ENCODE peak calls at places on chromosomes 7 and 10, in seven cellular contexts. X is naive B cell; V is left ventricle myocardium superior; O is activated CD8-positive, alpha-beta T cell treated with anti-CD3 and anti-CD28 coated beads, Interleukin-2, amount 10 ng/mL, durations not matched to agents 7 days and 5 days; H is aorta; N is activated naive CD4-positive, alpha-beta T cell treated with anti-CD3 and anti-CD28 coated beads, Interleukin-2, amount 50 U/mL, for 72 hours; F is esophagus mucosa. T is an unnamed sample.

GRCh38 chr10:59578013-59578412 is 131.6 kb downstream of the SLC16A9 start:
- ATAC-seq in X (no peak), V (no peak), O (no peak), H (no peak), N (no peak), F (no peak), T (no peak)

GRCh38 chr10:133235891-133236321 is 1.7 kb upstream of the VENTX start:
- ATAC-seq in X (peak; percentile 37), V (peak; percentile 44), O (no peak), H (no peak), N (no peak), F (no peak), T (no peak)

GRCh38 chr10:27485368-27485767 is 18.7 kb upstream of the RAB18 start:
- ATAC-seq in X (no peak), V (no peak), O (no peak), H (no peak), N (no peak), F (no peak), T (no peak)

GRCh38 chr7:113289140-113289740 is 170.9 kb upstream of the SMIM30 start:
- ATAC-seq in X (no peak), V (peak; percentile 74), O (no peak), H (no peak), N (no peak), F (peak; percentile 52), T (no peak)

GRCh38 chr7:38424750-38425463 is 151.5 kb upstream of the TARP start:
- ATAC-seq in X (no peak), V (no peak), O (peak; percentile 33), H (no peak), N (peak; percentile 79), F (no peak), T (peak; percentile 20)

GRCh38 chr7:16652888-16653287 is 6.9 kb downstream of the BZW2 start:
- ATAC-seq in X (no peak), V (no peak), O (peak; percentile 21), H (no peak), N (no peak), F (peak; percentile 95), T (no peak)

GRCh38 chr7:11266101-11266500 is 292.4 kb downstream of the PHF14 start:
- ATAC-seq in X (no peak), V (no peak), O (no peak), H (no peak), N (no peak), F (no peak), T (no peak)

GRCh38 chr10:91843083-91843482 is 44.9 kb downstream of the TNKS2 start:
- ATAC-seq in X (no peak), V (no peak), O (no peak), H (no peak), N (no peak), F (no peak), T (no peak)

GRCh38 chr7:81150951-81151361 is 232.1 kb upstream of the SEMA3C start:
- ATAC-seq in X (no peak), V (peak; percentile 99), O (no peak), H (no peak), N (no peak), F (no peak), T (no peak)

GRCh38 chr7:46549892-46550639 is 629.0 kb upstream of the IGFBP3 start:
- ATAC-seq in X (no peak), V (no peak), O (no peak), H (no peak), N (no peak), F (peak; percentile 44), T (no peak)

GRCh38 chr10:78109210-78109609 is 75.5 kb downstream of the RPS24 start:
- ATAC-seq in X (no peak), V (no peak), O (no peak), H (no peak), N (no peak), F (no peak), T (no peak)

GRCh38 chr7:16648551-16648950 is 2.6 kb downstream of the BZW2 start:
- ATAC-seq in X (no peak), V (no peak), O (no peak), H (no peak), N (no peak), F (no peak), T (no peak)

GRCh38 chr7:158322616-158323530 is 264.8 kb downstream of the PTPRN2 start:
- ATAC-seq in X (no peak), V (no peak), O (no peak), H (no peak), N (no peak), F (no peak), T (no peak)

GRCh38 chr7:50711271-50712175 is 71.2 kb downstream of the GRB10 start:
- ATAC-seq in X (no peak), V (peak; percentile 59), O (no peak), H (no peak), N (no peak), F (no peak), T (no peak)

GRCh38 chr7:112708236-112708635 is 82.0 kb downstream of the TMEM168 start:
- ATAC-seq in X (no peak), V (no peak), O (no peak), H (no peak), N (no peak), F (no peak), T (no peak)

GRCh38 chr7:74051629-74052410 is 23.8 kb downstream of the ELN start:
- ATAC-seq in X (no peak), V (no peak), O (peak; percentile 27), H (no peak), N (no peak), F (peak; percentile 52), T (no peak)

GRCh38 chr7:155282671-155283070 is 15.0 kb upstream of the INSIG1 start:
- ATAC-seq in X (peak; percentile 61), V (no peak), O (no peak), H (no peak), N (no peak), F (peak; percentile 14), T (no peak)

GRCh38 chr7:128379900-128380806 is 18.7 kb upstream of the PRRT4 start:
- ATAC-seq in X (no peak), V (no peak), O (no peak), H (no peak), N (no peak), F (no peak), T (no peak)

GRCh38 chr7:138837627-138838026 is 39.6 kb upstream of the ATP6V0A4 start:
- ATAC-seq in X (no peak), V (peak; percentile 43), O (no peak), H (no peak), N (no peak), F (no peak), T (no peak)

GRCh38 chr7:139456511-139456910 is 27.0 kb downstream of the KLRG2 start:
- ATAC-seq in X (no peak), V (no peak), O (no peak), H (no peak), N (no peak), F (no peak), T (no peak)

GRCh38 chr10:110430369-110431273 is 67.1 kb upstream of the DUSP5 start:
- ATAC-seq in X (no peak), V (no peak), O (no peak), H (no peak), N (no peak), F (peak; percentile 67), T (no peak)

GRCh38 chr7:11237742-11238141 is 264.1 kb downstream of the PHF14 start:
- ATAC-seq in X (no peak), V (no peak), O (no peak), H (no peak), N (no peak), F (peak; percentile 58), T (no peak)

GRCh38 chr7:29564455-29565185 is 985 bp downstream of the PRR15 start:
- ATAC-seq in X (no peak), V (peak; percentile 78), O (peak; percentile 44), H (peak; percentile 76), N (no peak), F (peak; percentile 78), T (no peak)

GRCh38 chr10:92124524-92125168 is 166.2 kb downstream of the CPEB3 start:
- ATAC-seq in X (no peak), V (peak; percentile 72), O (no peak), H (peak; percentile 54), N (no peak), F (peak; percentile 64), T (no peak)

GRCh38 chr7:150351587-150352194 is 10.3 kb upstream of the RARRES2 start:
- ATAC-seq in X (no peak), V (no peak), O (no peak), H (no peak), N (no peak), F (no peak), T (no peak)

GRCh38 chr7:132337450-132338080 is 238.7 kb downstream of the PLXNA4 start:
- ATAC-seq in X (no peak), V (no peak), O (no peak), H (no peak), N (no peak), F (no peak), T (no peak)

GRCh38 chr7:50362712-50363282 is 58.3 kb downstream of the IKZF1 start:
- ATAC-seq in X (peak; percentile 62), V (no peak), O (peak; percentile 28), H (no peak), N (no peak), F (no peak), T (no peak)

GRCh38 chr10:112230325-112230988 is 46.9 kb upstream of the GPAM start:
- ATAC-seq in X (no peak), V (no peak), O (no peak), H (no peak), N (no peak), F (no peak), T (no peak)

GRCh38 chr10:97651773-97652172 is 11.3 kb downstream of the PI4K2A start:
- ATAC-seq in X (no peak), V (no peak), O (no peak), H (no peak), N (no peak), F (peak; percentile 83), T (no peak)

GRCh38 chr7:100764841-100765240 is 31.4 kb downstream of the ZAN start:
- ATAC-seq in X (no peak), V (no peak), O (no peak), H (no peak), N (no peak), F (peak; percentile 89), T (no peak)

GRCh38 chr7:30583181-30583580 is 11.5 kb upstream of the GARS1 start:
- ATAC-seq in X (no peak), V (no peak), O (no peak), H (no peak), N (no peak), F (no peak), T (no peak)

GRCh38 chr10:103833731-103834365 is 21.5 kb downstream of the SH3PXD2A start:
- ATAC-seq in X (no peak), V (peak; percentile 67), O (no peak), H (peak; percentile 42), N (no peak), F (no peak), T (no peak)